ENCODE peak calls at places on chromosomes 6 and 20, in five cellular contexts. One of them, this sample, is unnamed.

GRCh38 chr6:124901105-124901504 is 61.1 kb upstream of the RNF217 start:
- DNase-seq in fibroblast of lung: no peak
- DNase-seq in GM23338: no peak
- DNase-seq in neural progenitor cell: no peak
- DNase-seq in astrocyte: no peak
- DNase-seq in this sample: no peak

GRCh38 chr6:35955071-35955470 is 34.2 kb upstream of the SRPK1 start:
- DNase-seq in fibroblast of lung: peak; percentile 39
- DNase-seq in GM23338: no peak
- DNase-seq in neural progenitor cell: no peak
- DNase-seq in astrocyte: peak; percentile 19
- DNase-seq in this sample: no peak

GRCh38 chr6:140208286-140208685 is 833.8 kb upstream of the CITED2 start:
- DNase-seq in fibroblast of lung: peak; percentile 11
- DNase-seq in GM23338: no peak
- DNase-seq in neural progenitor cell: no peak
- DNase-seq in astrocyte: peak; percentile 7
- DNase-seq in this sample: no peak

GRCh38 chr6:155325700-155326516 is 11.6 kb upstream of the TFB1M start:
- DNase-seq in fibroblast of lung: no peak
- DNase-seq in GM23338: peak; percentile 29
- DNase-seq in neural progenitor cell: peak; percentile 2
- DNase-seq in astrocyte: no peak
- DNase-seq in this sample: no peak

GRCh38 chr6:19860235-19860877 is 23.2 kb downstream of the ID4 start:
- DNase-seq in fibroblast of lung: no peak
- DNase-seq in GM23338: no peak
- DNase-seq in neural progenitor cell: no peak
- DNase-seq in astrocyte: no peak
- DNase-seq in this sample: peak; percentile 87

GRCh38 chr20:47672166-47672565 is 113.1 kb downstream of the SULF2 start:
- DNase-seq in fibroblast of lung: no peak
- DNase-seq in GM23338: no peak
- DNase-seq in neural progenitor cell: no peak
- DNase-seq in astrocyte: no peak
- DNase-seq in this sample: no peak

GRCh38 chr20:63162206-63162770 is 53.6 kb downstream of the YTHDF1 start:
- DNase-seq in fibroblast of lung: no peak
- DNase-seq in GM23338: no peak
- DNase-seq in neural progenitor cell: no peak
- DNase-seq in astrocyte: no peak
- DNase-seq in this sample: no peak

GRCh38 chr20:62735331-62735821 is 26.7 kb downstream of the NTSR1 start:
- DNase-seq in fibroblast of lung: no peak
- DNase-seq in GM23338: no peak
- DNase-seq in neural progenitor cell: no peak
- DNase-seq in astrocyte: no peak
- DNase-seq in this sample: no peak

GRCh38 chr6:78701407-78701806 is 165.9 kb upstream of the IRAK1BP1 start:
- DNase-seq in fibroblast of lung: peak; percentile 89
- DNase-seq in GM23338: no peak
- DNase-seq in neural progenitor cell: no peak
- DNase-seq in astrocyte: peak; percentile 86
- DNase-seq in this sample: no peak

GRCh38 chr6:36113701-36114100 is 16.6 kb upstream of the MAPK13 start:
- DNase-seq in fibroblast of lung: no peak
- DNase-seq in GM23338: peak; percentile 29
- DNase-seq in neural progenitor cell: peak; percentile 31
- DNase-seq in astrocyte: no peak
- DNase-seq in this sample: no peak

GRCh38 chr6:157240059-157240959 is 83.0 kb downstream of the TMEM242 start:
- DNase-seq in fibroblast of lung: peak; percentile 71
- DNase-seq in GM23338: no peak
- DNase-seq in neural progenitor cell: peak; percentile 55
- DNase-seq in astrocyte: peak; percentile 59
- DNase-seq in this sample: no peak

GRCh38 chr6:82862543-82862942 is 203.1 kb downstream of the UBE3D start:
- DNase-seq in fibroblast of lung: peak; percentile 90
- DNase-seq in GM23338: no peak
- DNase-seq in neural progenitor cell: no peak
- DNase-seq in astrocyte: peak; percentile 87
- DNase-seq in this sample: no peak

GRCh38 chr6:108501559-108501958 is 59.2 kb upstream of the FOXO3 start:
- DNase-seq in fibroblast of lung: peak; percentile 56
- DNase-seq in GM23338: no peak
- DNase-seq in neural progenitor cell: no peak
- DNase-seq in astrocyte: peak; percentile 35
- DNase-seq in this sample: peak; percentile 54

GRCh38 chr6:34146801-34147592 is 1.1 kb upstream of the GRM4 start:
- DNase-seq in fibroblast of lung: peak; percentile 73
- DNase-seq in GM23338: no peak
- DNase-seq in neural progenitor cell: no peak
- DNase-seq in astrocyte: peak; percentile 64
- DNase-seq in this sample: no peak

GRCh38 chr6:34147906-34148701 is 2.2 kb upstream of the GRM4 start:
- DNase-seq in fibroblast of lung: no peak
- DNase-seq in GM23338: no peak
- DNase-seq in neural progenitor cell: no peak
- DNase-seq in astrocyte: no peak
- DNase-seq in this sample: no peak

GRCh38 chr6:34145161-34146020 is 496 bp downstream of the GRM4 start:
- DNase-seq in fibroblast of lung: peak; percentile 66
- DNase-seq in GM23338: peak; percentile 83
- DNase-seq in neural progenitor cell: peak; percentile 78
- DNase-seq in astrocyte: peak; percentile 53
- DNase-seq in this sample: peak; percentile 33

GRCh38 chr6:34144581-34145160 is 1.2 kb downstream of the GRM4 start:
- DNase-seq in fibroblast of lung: no peak
- DNase-seq in GM23338: no peak
- DNase-seq in neural progenitor cell: peak; percentile 37
- DNase-seq in astrocyte: no peak
- DNase-seq in this sample: no peak

GRCh38 chr6:34146021-34146782 is at the start of gene GRM4:
- DNase-seq in fibroblast of lung: no peak
- DNase-seq in GM23338: no peak
- DNase-seq in neural progenitor cell: no peak
- DNase-seq in astrocyte: no peak
- DNase-seq in this sample: no peak
- H3K4me1 ChIP-seq in fibroblast of lung: no peaks in the 10 kb centered on the region
- H3K4me1 ChIP-seq in GM23338: peaks cover 62% of the 10 kb centered on the region
- H3K4me1 ChIP-seq in neural progenitor cell: peaks cover 40% of the 10 kb centered on the region
- H3K4me1 ChIP-seq in astrocyte: peaks cover 5% of the 10 kb centered on the region
- H3K4me1 ChIP-seq in this sample: no peaks in the 10 kb centered on the region

GRCh38 chr6:43509984-43510826 is at the start of gene LRRC73:
- DNase-seq in fibroblast of lung: peak; percentile 76
- DNase-seq in GM23338: peak; percentile 82
- DNase-seq in neural progenitor cell: peak; percentile 94
- DNase-seq in astrocyte: peak; percentile 59
- DNase-seq in this sample: peak; percentile 84

GRCh38 chr6:43508481-43509141 is 1.5 kb downstream of the LRRC73 start:
- DNase-seq in fibroblast of lung: no peak
- DNase-seq in GM23338: no peak
- DNase-seq in neural progenitor cell: no peak
- DNase-seq in astrocyte: no peak
- DNase-seq in this sample: no peak

GRCh38 chr6:43510827-43511163 is 649 bp upstream of the LRRC73 start:
- DNase-seq in fibroblast of lung: no peak
- DNase-seq in GM23338: no peak
- DNase-seq in neural progenitor cell: no peak
- DNase-seq in astrocyte: no peak
- DNase-seq in this sample: no peak

GRCh38 chr6:43506667-43507471 is 3.3 kb downstream of the LRRC73 start:
- DNase-seq in fibroblast of lung: peak; percentile 55
- DNase-seq in GM23338: peak; percentile 91
- DNase-seq in neural progenitor cell: peak; percentile 82
- DNase-seq in astrocyte: peak; percentile 44
- DNase-seq in this sample: peak; percentile 62

DNA sequence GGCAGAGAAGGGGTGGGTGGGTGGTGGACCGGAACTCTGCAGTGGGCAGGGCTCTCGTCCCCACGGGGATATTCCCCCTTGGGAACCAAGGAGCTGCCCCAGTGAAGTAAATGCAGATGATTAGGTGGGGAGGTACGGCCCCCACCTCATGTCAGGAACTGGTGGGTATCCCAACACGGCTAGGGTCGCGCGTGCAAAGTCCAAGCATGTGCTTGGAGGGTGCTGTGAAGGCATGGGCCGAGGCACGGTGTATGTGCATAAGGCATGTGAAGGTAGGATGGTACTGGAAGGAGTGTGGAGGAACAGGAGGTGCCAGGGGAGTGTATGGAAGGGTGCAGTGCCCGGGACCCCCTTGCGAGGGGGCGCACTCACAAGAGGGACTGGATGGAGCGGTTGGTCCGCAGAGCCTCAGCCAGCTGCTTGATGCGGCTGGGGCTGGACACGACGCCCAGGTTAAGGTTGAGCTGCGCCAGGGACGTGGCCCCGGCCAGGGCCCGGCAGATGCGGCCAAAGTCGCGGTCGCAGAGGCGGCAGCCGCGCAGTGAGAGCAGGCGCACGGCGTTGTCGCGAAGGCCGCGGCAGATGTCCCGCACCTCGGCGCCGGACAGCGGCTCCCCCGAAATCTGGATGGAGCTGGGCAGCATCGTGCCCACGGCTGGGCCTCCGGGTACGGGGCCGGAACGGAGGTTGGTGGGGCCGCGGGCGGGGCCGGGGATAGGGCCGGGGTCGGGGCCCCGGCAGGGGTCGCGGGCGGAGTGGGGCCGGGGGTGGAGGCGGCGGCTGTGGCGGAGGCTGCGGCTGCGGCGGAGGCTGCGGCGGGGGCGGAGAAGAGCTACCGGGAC is 783 bp downstream of the LRRC73 start:
- DNase-seq in fibroblast of lung: no peak
- DNase-seq in GM23338: peak; percentile 48
- DNase-seq in neural progenitor cell: peak; percentile 55
- DNase-seq in astrocyte: no peak
- DNase-seq in this sample: no peak
- TF ChIP-seq EZH2 in fibroblast of lung: no peak
- TF ChIP-seq EZH2 in GM23338: no peak
- TF ChIP-seq EZH2 in neural progenitor cell: peak; percentile 96
- TF ChIP-seq EZH2 in astrocyte: peak; percentile 39
- TF ChIP-seq EZH2 in this sample: no peak

GRCh38 chr6:146027586-146028249 is 1.1 kb upstream of the GRM1 start:
- DNase-seq in fibroblast of lung: no peak
- DNase-seq in GM23338: peak; percentile 61
- DNase-seq in neural progenitor cell: peak; percentile 71
- DNase-seq in astrocyte: no peak
- DNase-seq in this sample: no peak
- H2AFZ ChIP-seq in fibroblast of lung: no peak overlapping the region
- H2AFZ ChIP-seq in GM23338: peak overlapping the region; percentile 99
- H2AFZ ChIP-seq in neural progenitor cell: no peak overlapping the region
- H2AFZ ChIP-seq in astrocyte: no peak overlapping the region
- H2AFZ ChIP-seq in this sample: no peak overlapping the region

DNA sequence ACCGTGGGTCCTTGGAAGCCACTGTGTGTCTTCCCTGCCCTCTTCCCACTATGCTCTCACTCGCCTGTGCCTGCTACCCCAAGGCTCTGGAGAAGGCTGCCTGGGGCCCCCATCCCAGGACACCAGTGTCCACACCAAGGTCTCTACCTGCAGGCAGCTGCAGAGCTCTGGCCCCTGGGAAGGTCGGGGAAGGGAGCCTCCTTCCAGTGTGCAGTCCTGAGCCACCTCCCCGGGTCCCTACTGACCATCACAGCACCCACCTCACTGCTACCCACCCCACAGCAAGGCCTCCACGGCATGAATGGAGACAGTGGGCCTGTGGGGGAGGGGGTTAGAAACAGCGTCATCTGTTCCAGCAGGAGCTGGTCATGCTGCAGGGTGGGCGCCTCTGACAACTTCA is 35.6 kb downstream of the RBM38 start:
- DNase-seq in fibroblast of lung: no peak
- DNase-seq in GM23338: no peak
- DNase-seq in neural progenitor cell: no peak
- DNase-seq in astrocyte: no peak
- DNase-seq in this sample: no peak
- H3K4me1 ChIP-seq in fibroblast of lung: no peaks in the 10 kb centered on the region
- H3K4me1 ChIP-seq in GM23338: peaks cover 5% of the 10 kb centered on the region
- H3K4me1 ChIP-seq in neural progenitor cell: peaks cover 10% of the 10 kb centered on the region
- H3K4me1 ChIP-seq in astrocyte: peaks cover 8% of the 10 kb centered on the region
- H3K4me1 ChIP-seq in this sample: peaks cover 30% of the 10 kb centered on the region

GRCh38 chr6:34466242-34467185 is 638 bp downstream of the PACSIN1 start:
- DNase-seq in fibroblast of lung: no peak
- DNase-seq in GM23338: no peak
- DNase-seq in neural progenitor cell: no peak
- DNase-seq in astrocyte: no peak
- DNase-seq in this sample: no peak
- TF ChIP-seq EZH2 in fibroblast of lung: no peak
- TF ChIP-seq EZH2 in GM23338: no peak
- TF ChIP-seq EZH2 in neural progenitor cell: no peak
- TF ChIP-seq EZH2 in astrocyte: no peak
- TF ChIP-seq EZH2 in this sample: no peak

This sample was measured in PC-9.